ENCODE peak calls at places on chromosomes 7 and 10, in six cellular contexts. H is stimulated activated CD4-positive, alpha-beta T cell treated with anti-CD3 and anti-CD28 coated beads, Interleukin-15, amount 100 ng/mL, for 24 hours; A is T-cell; I is endothelial cell; E is IMR-90; M is HuH-7.5. R is an unnamed sample.

GRCh38 chr10:17200035-17200884 is 1.2 kb downstream of the TRDMT1 start:
- DNase-seq in H (no peak), A (no peak), I (no peak), E (no peak), M (no peak), R (no peak)

GRCh38 chr7:107998150-107998549 is 4.8 kb downstream of the LAMB1 start:
- DNase-seq in H (no peak), A (no peak), I (no peak), E (no peak), M (no peak), R (no peak)

GRCh38 chr7:55240418-55241142 is 124.6 kb upstream of the LANCL2 start:
- DNase-seq in H (no peak), A (no peak), I (no peak), E (no peak), M (no peak), R (no peak)

GRCh38 chr10:61028861-61029361 is 84.9 kb upstream of the RHOBTB1 start:
- DNase-seq in H (no peak), A (no peak), I (no peak), E (peak), M (no peak), R (no peak)

GRCh38 chr10:89206402-89207180 is 526 bp downstream of the CH25H start:
- DNase-seq in H (peak), A (peak), I (peak), E (peak), M (no peak), R (peak)

GRCh38 chr10:35058134-35058533 is 32.0 kb downstream of the CUL2 start:
- DNase-seq in H (no peak), A (no peak), I (no peak), E (peak), M (no peak), R (no peak)

GRCh38 chr10:119161680-119162079 is 3.8 kb downstream of the SFXN4 start:
- DNase-seq in H (no peak), A (no peak), I (no peak), E (peak), M (no peak), R (no peak)

GRCh38 chr7:53993205-53993604 is 549.0 kb upstream of the VSTM2A start:
- DNase-seq in H (no peak), A (no peak), I (no peak), E (no peak), M (no peak), R (no peak)

R was measured in left colon.